ENCODE peak calls at places on chromosome 16, in six cellular contexts. One of them, this sample, is unnamed. For H3K4me1, the result is how much of the 10 kb centered on the place peaks cover.

GRCh38 chr16:89383095-89384003 is 107.0 kb downstream of the ANKRD11 start:
- DNase-seq in adrenal gland: peak
- DNase-seq in heart left ventricle: peak
- DNase-seq in suprapubic skin: no peak
- DNase-seq in hepatocyte: peak
- DNase-seq in sigmoid colon: peak
- DNase-seq in this sample: peak

GRCh38 chr16:15820837-15821236 is 36.0 kb downstream of the MYH11 start:
- DNase-seq in adrenal gland: no peak
- DNase-seq in heart left ventricle: no peak
- DNase-seq in suprapubic skin: no peak
- DNase-seq in hepatocyte: no peak
- DNase-seq in sigmoid colon: peak
- DNase-seq in this sample: no peak

GRCh38 chr16:56708418-56708817 is 21.5 kb upstream of the NUP93 start:
- DNase-seq in adrenal gland: no peak
- DNase-seq in heart left ventricle: no peak
- DNase-seq in suprapubic skin: no peak
- DNase-seq in hepatocyte: no peak
- DNase-seq in sigmoid colon: no peak
- DNase-seq in this sample: no peak

GRCh38 chr16:83971165-83972130 is 3.4 kb downstream of the NECAB2 start:
- DNase-seq in adrenal gland: no peak
- DNase-seq in heart left ventricle: no peak
- DNase-seq in suprapubic skin: no peak
- DNase-seq in hepatocyte: no peak
- DNase-seq in sigmoid colon: no peak
- DNase-seq in this sample: no peak

GRCh38 chr16:88315543-88316105 is 67.1 kb upstream of the ZNF469 start:
- DNase-seq in adrenal gland: peak
- DNase-seq in heart left ventricle: peak
- DNase-seq in suprapubic skin: no peak
- DNase-seq in hepatocyte: peak
- DNase-seq in sigmoid colon: no peak
- DNase-seq in this sample: peak

GRCh38 chr16:86886651-86887050 is 308.3 kb downstream of the FOXL1 start:
- DNase-seq in adrenal gland: no peak
- DNase-seq in heart left ventricle: no peak
- DNase-seq in suprapubic skin: no peak
- DNase-seq in hepatocyte: peak
- DNase-seq in sigmoid colon: no peak
- DNase-seq in this sample: no peak

GRCh38 chr16:10859020-10859419 is 18.0 kb upstream of the CIITA start:
- DNase-seq in adrenal gland: no peak
- DNase-seq in heart left ventricle: no peak
- DNase-seq in suprapubic skin: no peak
- DNase-seq in hepatocyte: no peak
- DNase-seq in sigmoid colon: no peak
- DNase-seq in this sample: no peak

GRCh38 chr16:80580109-80580832 is 39.5 kb downstream of the DYNLRB2 start:
- DNase-seq in adrenal gland: no peak
- DNase-seq in heart left ventricle: no peak
- DNase-seq in suprapubic skin: no peak
- DNase-seq in hepatocyte: no peak
- DNase-seq in sigmoid colon: no peak
- DNase-seq in this sample: no peak

GRCh38 chr16:62913924-62914323 is 877.7 kb upstream of the CDH8 start:
- DNase-seq in adrenal gland: no peak
- DNase-seq in heart left ventricle: no peak
- DNase-seq in suprapubic skin: no peak
- DNase-seq in hepatocyte: no peak
- DNase-seq in sigmoid colon: no peak
- DNase-seq in this sample: no peak

GRCh38 chr16:4261557-4262172 is 11.2 kb downstream of the TFAP4 start:
- DNase-seq in adrenal gland: no peak
- DNase-seq in heart left ventricle: no peak
- DNase-seq in suprapubic skin: no peak
- DNase-seq in hepatocyte: peak
- DNase-seq in sigmoid colon: no peak
- DNase-seq in this sample: peak

GRCh38 chr16:67441289-67441753 is 10.4 kb downstream of the HSD11B2 start:
- DNase-seq in adrenal gland: no peak
- DNase-seq in heart left ventricle: peak
- DNase-seq in suprapubic skin: peak
- DNase-seq in hepatocyte: no peak
- DNase-seq in sigmoid colon: no peak
- DNase-seq in this sample: no peak

GRCh38 chr16:69922200-69922599 is 28.9 kb upstream of the CLEC18A start:
- DNase-seq in adrenal gland: no peak
- DNase-seq in heart left ventricle: no peak
- DNase-seq in suprapubic skin: no peak
- DNase-seq in hepatocyte: no peak
- DNase-seq in sigmoid colon: no peak
- DNase-seq in this sample: no peak

GRCh38 chr16:1375741-1376410 is 24.1 kb downstream of the GNPTG start:
- DNase-seq in adrenal gland: peak
- DNase-seq in heart left ventricle: no peak
- DNase-seq in suprapubic skin: no peak
- DNase-seq in hepatocyte: no peak
- DNase-seq in sigmoid colon: no peak
- DNase-seq in this sample: no peak

GRCh38 chr16:3113765-3114479 is 1.5 kb downstream of the ZNF205 start:
- DNase-seq in adrenal gland: no peak
- DNase-seq in heart left ventricle: no peak
- DNase-seq in suprapubic skin: no peak
- DNase-seq in hepatocyte: no peak
- DNase-seq in sigmoid colon: no peak
- DNase-seq in this sample: no peak

GRCh38 chr16:4836727-4837126 is 10.4 kb downstream of the GLYR1 start:
- DNase-seq in adrenal gland: no peak
- DNase-seq in heart left ventricle: no peak
- DNase-seq in suprapubic skin: no peak
- DNase-seq in hepatocyte: no peak
- DNase-seq in sigmoid colon: no peak
- DNase-seq in this sample: no peak

GRCh38 chr16:84484579-84485254 is 19.7 kb downstream of the MEAK7 start:
- DNase-seq in adrenal gland: peak
- DNase-seq in heart left ventricle: peak
- DNase-seq in suprapubic skin: peak
- DNase-seq in hepatocyte: peak
- DNase-seq in sigmoid colon: no peak
- DNase-seq in this sample: peak

GRCh38 chr16:86911311-86911999 is 333.1 kb downstream of the FOXL1 start:
- DNase-seq in adrenal gland: no peak
- DNase-seq in heart left ventricle: no peak
- DNase-seq in suprapubic skin: no peak
- DNase-seq in hepatocyte: no peak
- DNase-seq in sigmoid colon: peak
- DNase-seq in this sample: no peak

GRCh38 chr16:86680661-86681439 is 102.5 kb downstream of the FOXL1 start:
- DNase-seq in adrenal gland: no peak
- DNase-seq in heart left ventricle: no peak
- DNase-seq in suprapubic skin: no peak
- DNase-seq in hepatocyte: no peak
- DNase-seq in sigmoid colon: peak
- DNase-seq in this sample: no peak

GRCh38 chr16:30046588-30046987 is 15.5 kb upstream of the TLCD3B start:
- DNase-seq in adrenal gland: no peak
- DNase-seq in heart left ventricle: no peak
- DNase-seq in suprapubic skin: no peak
- DNase-seq in hepatocyte: no peak
- DNase-seq in sigmoid colon: no peak
- DNase-seq in this sample: no peak

GRCh38 chr16:24834459-24835335 is 11.1 kb upstream of the SLC5A11 start:
- DNase-seq in adrenal gland: no peak
- DNase-seq in heart left ventricle: no peak
- DNase-seq in suprapubic skin: no peak
- DNase-seq in hepatocyte: peak
- DNase-seq in sigmoid colon: peak
- DNase-seq in this sample: peak

GRCh38 chr16:55737966-55738365 is 82.2 kb downstream of the SLC6A2 start:
- DNase-seq in adrenal gland: no peak
- DNase-seq in heart left ventricle: no peak
- DNase-seq in suprapubic skin: no peak
- DNase-seq in hepatocyte: no peak
- DNase-seq in sigmoid colon: no peak
- DNase-seq in this sample: no peak

GRCh38 chr16:15552507-15552906 is 90.4 kb downstream of the MARF1 start:
- DNase-seq in adrenal gland: no peak
- DNase-seq in heart left ventricle: no peak
- DNase-seq in suprapubic skin: no peak
- DNase-seq in hepatocyte: no peak
- DNase-seq in sigmoid colon: no peak
- DNase-seq in this sample: no peak

DNA sequence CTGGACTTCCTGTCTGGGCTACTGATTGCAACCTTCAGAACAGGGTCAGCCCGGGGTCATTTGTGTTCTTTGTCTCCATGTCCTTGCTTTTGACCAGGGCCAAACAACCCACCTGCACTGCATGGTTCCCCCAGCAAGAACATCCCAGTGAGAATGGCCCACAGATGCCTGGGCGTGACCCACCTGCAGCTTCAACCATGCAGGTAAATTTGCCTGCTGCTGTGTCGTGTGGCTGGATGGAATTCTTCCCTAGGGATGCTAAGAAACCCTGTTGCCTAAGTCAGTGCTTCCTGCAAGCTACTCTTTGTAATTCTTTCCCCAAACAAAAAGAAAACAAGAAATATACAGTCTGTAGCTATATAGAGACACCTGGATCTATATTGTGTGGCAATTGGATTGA is 12.5 kb downstream of the CDH13 start:
- DNase-seq in adrenal gland: no peak
- DNase-seq in heart left ventricle: no peak
- DNase-seq in suprapubic skin: no peak
- DNase-seq in hepatocyte: no peak
- DNase-seq in sigmoid colon: peak
- DNase-seq in this sample: no peak
- H3K4me1 ChIP-seq in adrenal gland: under half
- H3K4me1 ChIP-seq in heart left ventricle: under half
- H3K4me1 ChIP-seq in suprapubic skin: under half
- H3K4me1 ChIP-seq in hepatocyte: under half
- H3K4me1 ChIP-seq in sigmoid colon: under half
- H3K4me1 ChIP-seq in this sample: under half

DNA sequence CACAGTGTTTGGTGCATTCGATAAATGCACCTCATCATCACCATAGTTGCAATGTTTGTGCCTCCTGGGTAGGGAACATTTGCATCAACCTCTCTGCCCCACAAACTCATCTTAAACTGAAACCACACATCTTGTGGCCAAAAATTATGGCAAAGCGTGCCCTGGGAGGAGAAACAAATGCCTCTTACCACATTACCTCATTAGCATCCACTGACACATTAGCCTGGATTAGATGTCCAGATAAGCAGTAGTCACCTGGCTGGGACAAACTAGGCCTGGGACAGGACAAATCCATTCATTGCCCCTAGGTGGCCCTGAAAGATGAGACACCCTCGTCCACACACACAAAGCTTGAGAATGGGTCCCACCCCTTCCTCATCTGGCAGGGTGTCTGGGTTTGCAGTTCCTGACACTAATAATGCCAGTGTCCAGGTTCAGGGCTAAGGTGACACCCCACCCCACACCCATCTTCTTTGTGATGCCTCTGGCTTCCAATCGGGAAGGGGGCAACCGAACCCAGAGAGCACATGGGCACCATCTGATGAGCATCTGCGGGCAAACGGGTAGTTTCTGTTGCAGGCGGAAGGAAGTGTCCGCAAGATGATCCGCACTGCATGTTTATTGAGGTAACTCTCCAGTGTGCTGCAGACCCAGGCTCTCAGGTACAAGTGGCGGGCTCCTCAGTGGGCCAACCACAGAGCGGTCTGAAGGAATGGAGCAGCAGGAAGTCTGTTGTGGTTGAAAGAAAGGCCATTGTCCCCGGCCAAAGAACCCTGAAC is 8.6 kb downstream of the XYLT1 start:
- DNase-seq in adrenal gland: no peak
- DNase-seq in heart left ventricle: no peak
- DNase-seq in suprapubic skin: no peak
- DNase-seq in hepatocyte: no peak
- DNase-seq in sigmoid colon: no peak
- DNase-seq in this sample: no peak
- TF ChIP-seq CTCF in adrenal gland: no peak
- TF ChIP-seq CTCF in heart left ventricle: no peak
- TF ChIP-seq CTCF in suprapubic skin: no peak
- TF ChIP-seq CTCF in hepatocyte: no peak
- TF ChIP-seq CTCF in sigmoid colon: no peak
- TF ChIP-seq CTCF in this sample: no peak

DNA sequence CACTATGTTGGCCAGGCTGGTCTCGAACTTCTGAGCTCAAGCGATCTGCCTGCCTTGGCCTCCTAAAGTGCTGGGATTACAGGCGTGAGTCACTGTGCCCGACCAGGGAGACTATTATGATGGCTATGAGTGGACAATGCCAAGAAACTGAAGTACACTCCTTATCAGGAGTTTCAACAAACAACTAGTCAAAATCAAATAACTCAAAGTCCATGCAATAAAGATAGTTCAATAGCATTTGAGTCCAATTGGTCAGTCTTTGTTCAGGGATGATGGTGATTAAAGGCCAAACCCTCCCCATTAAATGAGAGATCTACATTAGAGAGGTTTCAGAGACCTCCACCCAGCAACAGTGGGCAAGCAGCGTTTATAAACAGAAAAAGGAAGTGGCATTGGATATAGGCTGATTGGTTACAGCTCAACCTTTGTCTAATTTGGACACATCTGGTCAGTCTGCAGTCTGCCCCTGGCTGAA is 8.0 kb downstream of the CHST5 start:
- DNase-seq in adrenal gland: no peak
- DNase-seq in heart left ventricle: no peak
- DNase-seq in suprapubic skin: no peak
- DNase-seq in hepatocyte: peak
- DNase-seq in sigmoid colon: no peak
- DNase-seq in this sample: no peak
- H3K27ac ChIP-seq in adrenal gland: no peak
- H3K27ac ChIP-seq in heart left ventricle: no peak
- H3K27ac ChIP-seq in suprapubic skin: no peak
- H3K27ac ChIP-seq in hepatocyte: peak
- H3K27ac ChIP-seq in sigmoid colon: no peak
- H3K27ac ChIP-seq in this sample: no peak

GRCh38 chr16:85563515-85564276 is 49.4 kb upstream of the GSE1 start:
- DNase-seq in adrenal gland: peak
- DNase-seq in heart left ventricle: peak
- DNase-seq in suprapubic skin: no peak
- DNase-seq in hepatocyte: peak
- DNase-seq in sigmoid colon: peak
- DNase-seq in this sample: no peak
- H3K4me1 ChIP-seq in adrenal gland: under half
- H3K4me1 ChIP-seq in heart left ventricle: under half
- H3K4me1 ChIP-seq in suprapubic skin: half or more
- H3K4me1 ChIP-seq in hepatocyte: half or more
- H3K4me1 ChIP-seq in sigmoid colon: half or more
- H3K4me1 ChIP-seq in this sample: half or more